ENCODE peak calls at places on chromosomes 13 and 19, in seven cellular contexts. E is activated T-helper 9 cell treated with anti-CD3 and anti-CD28 coated beads, Interleukin-2, amount 50 U/mL, for 16 hours; W is D721Med; C is HCT116; N is NCI-H2081; H is Peyer's patch; Y is central memory CD4-positive, alpha-beta T cell. K is an unnamed sample.

GRCh38 chr13:82480415-82480814 is 1401.9 kb downstream of the SLITRK1 start:
- DNase-seq in E (no peak), W (no peak), C (no peak), N (no peak), H (no peak), Y (no peak), K (no peak)

GRCh38 chr13:51715613-51716012 is 88.3 kb downstream of the DHRS12 start:
- DNase-seq in E (no peak), W (no peak), C (no peak), N (no peak), H (no peak), Y (no peak), K (no peak)

GRCh38 chr13:107581009-107581408 is 634.3 kb downstream of the LIG4 start:
- DNase-seq in E (no peak), W (no peak), C (no peak), N (peak; percentile 28), H (no peak), Y (no peak), K (no peak)

GRCh38 chr19:35549174-35549788 is 3.9 kb downstream of the TMEM147 start:
- DNase-seq in E (peak; percentile 34), W (peak; percentile 96), C (peak; percentile 34), N (peak; percentile 57), H (peak; percentile 36), Y (peak; percentile 62), K (peak; percentile 67)

GRCh38 chr19:38071647-38072046 is 152.4 kb downstream of the DPF1 start:
- DNase-seq in E (no peak), W (no peak), C (no peak), N (no peak), H (no peak), Y (no peak), K (no peak)

GRCh38 chr19:45767881-45768643 is 990 bp downstream of the SIX5 start:
- DNase-seq in E (no peak), W (no peak), C (no peak), N (peak; percentile 20), H (peak; percentile 29), Y (no peak), K (no peak)

GRCh38 chr19:1474011-1474764 is 4.8 kb downstream of the C19orf25 start:
- DNase-seq in E (no peak), W (no peak), C (no peak), N (no peak), H (no peak), Y (no peak), K (no peak)

GRCh38 chr19:42198676-42199439 is 18.6 kb downstream of the DEDD2 start:
- DNase-seq in E (peak; percentile 50), W (no peak), C (no peak), N (no peak), H (peak; percentile 92), Y (peak; percentile 85), K (no peak)

GRCh38 chr19:57570707-57571106 is 8.0 kb downstream of the ZNF416 start:
- DNase-seq in E (no peak), W (no peak), C (no peak), N (no peak), H (no peak), Y (no peak), K (no peak)